ENCODE peak calls at places on chromosomes 12 and 14, in ten cellular contexts. M, S, X, D, P, K, T, V, A and F are unnamed samples.
A peak's percentile ranks its signal among the peaks of the same experiment; 100 is the strongest.

GRCh38 chr14:53032838-53033390 is 82.1 kb upstream of the FERMT2 start:
- DNase-seq in K (no peak), V (no peak), A (no peak), D (no peak), M (no peak), S (no peak), X (no peak), P (no peak), T (no peak), F (no peak)

GRCh38 chr12:118371354-118372282 is 1.1 kb downstream of the TAOK3 start:
- DNase-seq in D (peak; percentile 26), T (no peak), V (no peak), A (peak; percentile 90), K (no peak), X (peak; percentile 41), S (no peak), M (peak; percentile 27), P (peak; percentile 82), F (no peak)

GRCh38 chr14:61077946-61078738 is 97.1 kb downstream of the SLC38A6 start:
- DNase-seq in T (no peak), D (no peak), K (no peak), M (no peak), P (no peak), V (no peak), X (no peak), S (no peak), A (no peak), F (no peak)

GRCh38 chr14:65177551-65177950 is 75.2 kb upstream of the MAX start:
- DNase-seq in T (no peak), A (no peak), V (no peak), K (no peak), M (no peak), D (no peak), P (no peak), X (no peak), S (no peak), F (no peak)

GRCh38 chr12:108838194-108839010 is 19.0 kb downstream of the SSH1 start:
- DNase-seq in K (peak; percentile 72), A (peak; percentile 96), D (peak; percentile 78), X (peak; percentile 97), T (peak; percentile 97), S (peak; percentile 73), P (no peak), V (peak; percentile 67), M (peak; percentile 89), F (peak; percentile 95)

GRCh38 chr12:6772331-6772695 is at the start of gene LAG3:
- DNase-seq in A (no peak), X (no peak), M (no peak), S (no peak), P (no peak), K (no peak), T (no peak), V (no peak), D (peak; percentile 38), F (no peak)

GRCh38 chr14:25431211-25432076 is 381.5 kb upstream of the STXBP6 start:
- DNase-seq in S (peak; percentile 15), P (no peak), M (peak; percentile 53), A (no peak), K (peak; percentile 32), T (no peak), X (no peak), V (no peak), D (peak; percentile 19), F (no peak)

GRCh38 chr14:88791629-88792571 is 853 bp downstream of the EML5 start:
- DNase-seq in M (peak; percentile 19), K (peak; percentile 28), P (no peak), A (peak; percentile 90), S (no peak), D (peak; percentile 25), T (no peak), X (peak; percentile 25), V (no peak), F (no peak)

GRCh38 chr14:96852823-96853422 is 55.7 kb downstream of the VRK1 start:
- DNase-seq in S (no peak), A (no peak), T (peak; percentile 26), M (no peak), V (no peak), K (no peak), P (no peak), X (no peak), D (no peak), F (no peak)

GRCh38 chr12:27841392-27841882 is 61.4 kb upstream of the MANSC4 start:
- DNase-seq in D (no peak), K (no peak), M (no peak), T (peak; percentile 44), A (no peak), V (no peak), P (no peak), S (no peak), X (no peak), F (no peak)

GRCh38 chr14:72710212-72710611 is 183.7 kb downstream of the DPF3 start:
- DNase-seq in X (no peak), K (no peak), D (no peak), P (no peak), M (no peak), A (no peak), V (no peak), T (no peak), S (no peak), F (no peak)

GRCh38 chr12:117514016-117514415 is 152.6 kb upstream of the NOS1 start:
- DNase-seq in V (no peak), T (no peak), S (no peak), P (no peak), A (no peak), K (peak; percentile 50), M (peak; percentile 62), D (no peak), X (peak; percentile 47), F (no peak)

GRCh38 chr14:100565650-100566049 is 21.6 kb downstream of the BEGAIN start:
- DNase-seq in A (no peak), T (no peak), V (no peak), P (no peak), M (no peak), S (no peak), K (no peak), D (no peak), X (no peak), F (no peak)

GRCh38 chr14:100567009-100567876 is 20.0 kb downstream of the BEGAIN start:
- DNase-seq in S (no peak), P (no peak), T (no peak), V (no peak), K (no peak), D (no peak), M (no peak), A (no peak), X (no peak), F (no peak)

GRCh38 chr14:100566119-100566518 is 21.1 kb downstream of the BEGAIN start:
- DNase-seq in V (no peak), K (peak; percentile 70), P (no peak), M (peak; percentile 23), T (no peak), D (peak; percentile 83), X (no peak), S (no peak), A (no peak), F (no peak)

GRCh38 chr14:100567877-100568163 is 19.4 kb downstream of the BEGAIN start:
- DNase-seq in S (no peak), T (no peak), A (no peak), D (no peak), V (no peak), P (no peak), X (no peak), M (no peak), K (no peak), F (no peak)

GRCh38 chr14:100566586-100566985 is 20.6 kb downstream of the BEGAIN start:
- DNase-seq in D (no peak), T (no peak), P (no peak), A (no peak), X (no peak), S (no peak), K (no peak), V (no peak), M (no peak), F (no peak)
- H3K4me3 ChIP-seq in D (no peak overlapping the region), T (no peak overlapping the region), P (peak overlapping the region; percentile 53), A (no peak overlapping the region), X (peak overlapping the region; percentile 50), S (peak overlapping the region; percentile 36), K (no peak overlapping the region), V (peak overlapping the region; percentile 66), M (no peak overlapping the region), F (no peak overlapping the region)

DNA sequence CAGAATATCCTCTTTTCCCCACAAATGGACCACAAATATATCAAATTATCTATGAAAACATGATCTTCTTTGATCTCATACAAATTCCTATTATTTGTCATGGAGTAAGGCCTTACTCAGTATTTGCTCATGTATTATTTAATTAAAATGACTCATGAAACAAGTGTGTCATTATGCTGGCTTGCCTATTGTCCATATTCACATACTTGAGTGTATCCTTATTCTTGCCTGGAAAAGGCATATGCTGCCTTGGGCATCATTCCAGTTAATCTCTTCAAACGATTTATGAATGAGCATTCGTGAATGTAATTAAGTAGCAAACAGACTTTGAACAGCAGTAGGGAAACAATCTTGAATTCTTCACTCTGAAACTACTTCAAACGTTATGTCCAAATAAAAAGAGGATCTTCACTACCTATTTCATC is 22.6 kb upstream of the SNRPF start:
- DNase-seq in A (no peak), X (no peak), T (no peak), V (no peak), P (no peak), D (no peak), K (no peak), M (no peak), S (no peak), F (no peak)
- TF ChIP-seq POLR2AphosphoS5 in A (no peak), X (no peak), T (no peak), V (no peak), P (no peak), D (no peak), K (peak; percentile 15), M (no peak), S (no peak), F (no peak)

DNA sequence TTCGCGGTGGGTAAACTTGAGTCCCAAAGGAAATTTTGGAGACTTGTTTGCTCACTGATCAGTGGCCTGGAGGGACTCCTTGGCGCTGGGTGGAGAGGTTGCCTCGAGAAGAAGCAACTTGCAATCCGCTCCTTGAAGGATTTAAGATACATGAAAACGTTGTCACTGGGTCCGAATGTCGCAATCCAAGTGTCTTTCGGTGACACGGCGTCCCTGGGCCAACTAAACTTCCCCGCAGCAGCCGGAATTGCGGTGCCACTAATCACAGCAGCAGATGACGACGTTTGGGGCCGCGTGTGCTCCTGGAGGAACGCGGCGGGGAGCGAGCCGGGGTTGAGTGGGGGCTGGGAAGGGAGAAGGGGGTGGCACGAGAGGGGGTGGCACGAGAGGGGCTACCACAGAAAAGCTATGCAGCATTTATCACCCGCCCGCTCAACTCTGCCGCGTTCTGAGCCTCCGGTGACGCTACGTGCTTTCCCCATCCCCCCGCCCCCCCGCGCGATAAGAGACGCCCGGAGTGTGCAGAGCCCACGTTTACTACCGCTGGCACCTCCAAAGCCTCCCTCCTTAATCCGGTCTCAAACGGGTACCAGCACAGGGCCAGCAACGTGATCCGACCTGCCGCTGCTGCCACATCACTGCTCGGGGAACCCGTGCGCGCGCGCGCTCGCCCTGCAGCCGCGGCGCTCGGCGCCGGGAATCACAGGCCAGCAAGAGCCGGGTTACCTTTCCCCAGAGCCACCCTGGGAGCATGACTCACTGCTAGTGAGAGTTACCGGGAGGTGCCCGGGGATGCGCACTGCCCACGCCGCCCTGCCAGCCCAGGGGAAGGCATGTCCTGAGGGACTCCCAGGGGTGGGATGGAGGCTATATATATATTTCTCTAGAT is 858 bp upstream of the BHLHE41 start:
- DNase-seq in D (peak; percentile 83), X (peak; percentile 69), A (peak; percentile 91), M (peak; percentile 84), K (peak; percentile 83), P (peak; percentile 89), T (peak; percentile 69), S (no peak), V (peak; percentile 79), F (no peak)
- TF ChIP-seq POLR2A in D (peak; percentile 88), X (no peak), A (no peak), M (peak; percentile 71), K (no peak), P (no peak), T (no peak), S (no peak), V (peak; percentile 70), F (peak; percentile 43)

GRCh38 chr14:23056257-23056955 is 914 bp downstream of the CDH24 start:
- DNase-seq in D (peak; percentile 80), T (peak; percentile 81), K (peak; percentile 75), S (no peak), P (no peak), V (no peak), M (peak; percentile 44), A (peak; percentile 91), X (peak; percentile 79), F (no peak)
- H3K4me3 ChIP-seq in D (peak overlapping the region; percentile 76), T (peak overlapping the region; percentile 61), K (peak overlapping the region; percentile 70), S (peak overlapping the region; percentile 70), P (peak overlapping the region; percentile 65), V (peak overlapping the region; percentile 74), M (no peak overlapping the region), A (no peak overlapping the region), X (peak overlapping the region; percentile 88), F (peak overlapping the region; percentile 82)